ENCODE peak calls at places on chromosome 20, in five cellular contexts. One of them, this sample, is unnamed.

GRCh38 chr20:46133886-46134654 is 16.0 kb downstream of the CD40 start:
- DNase-seq in colonic mucosa: no peak
- DNase-seq in BJ: no peak
- DNase-seq in adrenal gland: no peak
- DNase-seq in OCI-LY7: no peak
- DNase-seq in this sample: no peak

GRCh38 chr20:47061549-47061948 is 166.9 kb downstream of the EYA2 start:
- DNase-seq in colonic mucosa: no peak
- DNase-seq in BJ: no peak
- DNase-seq in adrenal gland: no peak
- DNase-seq in OCI-LY7: no peak
- DNase-seq in this sample: no peak

GRCh38 chr20:32975698-32976674 is 28.2 kb downstream of the SUN5 start:
- DNase-seq in colonic mucosa: no peak
- DNase-seq in BJ: no peak
- DNase-seq in adrenal gland: no peak
- DNase-seq in OCI-LY7: no peak
- DNase-seq in this sample: peak

GRCh38 chr20:17636523-17637412 is 45.3 kb downstream of the RRBP1 start:
- DNase-seq in colonic mucosa: no peak
- DNase-seq in BJ: no peak
- DNase-seq in adrenal gland: peak
- DNase-seq in OCI-LY7: no peak
- DNase-seq in this sample: no peak

GRCh38 chr20:32971703-32972161 is 32.5 kb downstream of the SUN5 start:
- DNase-seq in colonic mucosa: peak
- DNase-seq in BJ: no peak
- DNase-seq in adrenal gland: no peak
- DNase-seq in OCI-LY7: peak
- DNase-seq in this sample: peak

GRCh38 chr20:47620808-47621805 is 119.4 kb downstream of the NCOA3 start:
- DNase-seq in colonic mucosa: no peak
- DNase-seq in BJ: no peak
- DNase-seq in adrenal gland: no peak
- DNase-seq in OCI-LY7: peak
- DNase-seq in this sample: no peak

GRCh38 chr20:47349365-47350180 is 6.9 kb downstream of the ZMYND8 start:
- DNase-seq in colonic mucosa: no peak
- DNase-seq in BJ: no peak
- DNase-seq in adrenal gland: no peak
- DNase-seq in OCI-LY7: no peak
- DNase-seq in this sample: no peak

GRCh38 chr20:63306673-63307537 is 13.9 kb downstream of the COL20A1 start:
- DNase-seq in colonic mucosa: no peak
- DNase-seq in BJ: no peak
- DNase-seq in adrenal gland: no peak
- DNase-seq in OCI-LY7: no peak
- DNase-seq in this sample: no peak

GRCh38 chr20:48920527-48921167 is 864 bp upstream of the ARFGEF2 start:
- DNase-seq in colonic mucosa: no peak
- DNase-seq in BJ: no peak
- DNase-seq in adrenal gland: no peak
- DNase-seq in OCI-LY7: no peak
- DNase-seq in this sample: no peak

GRCh38 chr20:59596690-59597089 is 7.7 kb upstream of the PHACTR3 start:
- DNase-seq in colonic mucosa: no peak
- DNase-seq in BJ: no peak
- DNase-seq in adrenal gland: no peak
- DNase-seq in OCI-LY7: no peak
- DNase-seq in this sample: no peak

GRCh38 chr20:43844778-43845614 is 69.7 kb upstream of the TOX2 start:
- DNase-seq in colonic mucosa: no peak
- DNase-seq in BJ: peak
- DNase-seq in adrenal gland: no peak
- DNase-seq in OCI-LY7: no peak
- DNase-seq in this sample: peak

GRCh38 chr20:35111141-35111888 is 18.7 kb upstream of the TRPC4AP start:
- DNase-seq in colonic mucosa: no peak
- DNase-seq in BJ: peak
- DNase-seq in adrenal gland: no peak
- DNase-seq in OCI-LY7: no peak
- DNase-seq in this sample: no peak

GRCh38 chr20:843908-844307 is 10.4 kb downstream of the FAM110A start:
- DNase-seq in colonic mucosa: peak
- DNase-seq in BJ: no peak
- DNase-seq in adrenal gland: no peak
- DNase-seq in OCI-LY7: no peak
- DNase-seq in this sample: no peak

GRCh38 chr20:57432874-57433491 is 41.8 kb downstream of the RBM38 start:
- DNase-seq in colonic mucosa: peak
- DNase-seq in BJ: no peak
- DNase-seq in adrenal gland: no peak
- DNase-seq in OCI-LY7: peak
- DNase-seq in this sample: no peak

GRCh38 chr20:17749628-17749978 is 49.8 kb downstream of the BANF2 start:
- DNase-seq in colonic mucosa: no peak
- DNase-seq in BJ: no peak
- DNase-seq in adrenal gland: no peak
- DNase-seq in OCI-LY7: no peak
- DNase-seq in this sample: no peak

GRCh38 chr20:39133205-39133604 is 171.1 kb downstream of the DHX35 start:
- DNase-seq in colonic mucosa: no peak
- DNase-seq in BJ: no peak
- DNase-seq in adrenal gland: no peak
- DNase-seq in OCI-LY7: no peak
- DNase-seq in this sample: no peak

GRCh38 chr20:32737371-32738223 is 5.7 kb downstream of the COMMD7 start:
- DNase-seq in colonic mucosa: no peak
- DNase-seq in BJ: peak
- DNase-seq in adrenal gland: no peak
- DNase-seq in OCI-LY7: no peak
- DNase-seq in this sample: no peak

GRCh38 chr20:63957690-63958441 is 1.6 kb upstream of the UCKL1 start:
- DNase-seq in colonic mucosa: peak
- DNase-seq in BJ: no peak
- DNase-seq in adrenal gland: no peak
- DNase-seq in OCI-LY7: peak
- DNase-seq in this sample: no peak

GRCh38 chr20:50111120-50111828 is 1.7 kb downstream of the UBE2V1 start:
- DNase-seq in colonic mucosa: no peak
- DNase-seq in BJ: no peak
- DNase-seq in adrenal gland: no peak
- DNase-seq in OCI-LY7: no peak
- DNase-seq in this sample: no peak

GRCh38 chr20:38840894-38841470 is 35.5 kb downstream of the PPP1R16B start:
- DNase-seq in colonic mucosa: no peak
- DNase-seq in BJ: no peak
- DNase-seq in adrenal gland: no peak
- DNase-seq in OCI-LY7: no peak
- DNase-seq in this sample: no peak

GRCh38 chr20:24627926-24628325 is 158.5 kb downstream of the SYNDIG1 start:
- DNase-seq in colonic mucosa: no peak
- DNase-seq in BJ: no peak
- DNase-seq in adrenal gland: no peak
- DNase-seq in OCI-LY7: no peak
- DNase-seq in this sample: no peak

GRCh38 chr20:63774348-63774735 is 34.8 kb downstream of the SLC2A4RG start:
- DNase-seq in colonic mucosa: no peak
- DNase-seq in BJ: no peak
- DNase-seq in adrenal gland: no peak
- DNase-seq in OCI-LY7: no peak
- DNase-seq in this sample: no peak

GRCh38 chr20:35293303-35294292 is 1.4 kb upstream of the FAM83C start:
- DNase-seq in colonic mucosa: no peak
- DNase-seq in BJ: no peak
- DNase-seq in adrenal gland: no peak
- DNase-seq in OCI-LY7: no peak
- DNase-seq in this sample: no peak

GRCh38 chr20:32810941-32811340 is 8.8 kb upstream of the MAPRE1 start:
- DNase-seq in colonic mucosa: no peak
- DNase-seq in BJ: no peak
- DNase-seq in adrenal gland: no peak
- DNase-seq in OCI-LY7: no peak
- DNase-seq in this sample: no peak

DNA sequence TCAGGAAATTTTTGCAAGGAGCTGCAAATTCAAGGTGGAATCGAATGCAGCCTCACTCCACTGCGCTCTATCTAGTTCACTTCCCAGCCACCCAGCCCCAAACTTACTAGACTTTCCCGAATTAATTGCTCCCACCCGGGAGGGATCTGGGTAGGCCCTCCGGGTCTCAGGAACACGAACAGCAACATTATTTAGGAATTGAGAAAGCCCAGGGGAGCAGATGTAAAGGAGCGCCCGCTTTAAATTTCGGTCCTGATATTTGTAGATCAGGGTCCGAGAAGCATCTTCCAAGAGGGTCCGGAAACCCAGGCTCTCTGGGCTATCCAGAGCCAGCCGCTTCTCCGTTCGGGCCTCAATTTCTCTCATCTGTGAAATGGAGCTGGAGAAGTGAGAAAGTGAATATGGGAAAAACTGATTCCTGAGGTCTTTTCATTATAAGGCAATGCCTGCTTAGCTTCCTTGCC is 490 bp upstream of the ID1 start:
- DNase-seq in colonic mucosa: no peak
- DNase-seq in BJ: no peak
- DNase-seq in adrenal gland: no peak
- DNase-seq in OCI-LY7: no peak
- DNase-seq in this sample: no peak
- TF ChIP-seq CTCF in colonic mucosa: no peak
- TF ChIP-seq CTCF in BJ: no peak
- TF ChIP-seq CTCF in adrenal gland: no peak
- TF ChIP-seq CTCF in OCI-LY7: no peak
- TF ChIP-seq CTCF in this sample: no peak

DNA sequence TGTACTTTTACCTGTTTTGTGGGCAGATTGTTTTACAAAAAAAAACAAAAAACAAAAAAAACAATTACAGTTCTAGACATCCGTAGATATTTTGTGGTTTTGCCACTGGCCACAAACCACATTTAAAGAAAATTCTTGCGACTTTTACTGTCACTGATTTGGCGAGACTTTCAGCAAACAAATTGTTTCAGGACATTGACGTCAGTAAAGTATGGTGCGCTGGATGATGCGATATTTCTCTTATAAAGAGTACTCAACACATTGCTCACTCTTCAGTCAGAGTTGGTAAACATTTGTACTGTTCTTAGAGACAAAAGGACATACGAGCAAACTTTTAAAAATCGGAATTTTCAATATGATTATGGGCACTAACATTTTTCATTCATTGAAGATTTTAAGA is 229.8 kb downstream of the HAO1 start:
- DNase-seq in colonic mucosa: no peak
- DNase-seq in BJ: no peak
- DNase-seq in adrenal gland: no peak
- DNase-seq in OCI-LY7: no peak
- DNase-seq in this sample: no peak
- TF ChIP-seq CTCF in colonic mucosa: no peak
- TF ChIP-seq CTCF in BJ: no peak
- TF ChIP-seq CTCF in adrenal gland: no peak
- TF ChIP-seq CTCF in OCI-LY7: no peak
- TF ChIP-seq CTCF in this sample: no peak

DNA sequence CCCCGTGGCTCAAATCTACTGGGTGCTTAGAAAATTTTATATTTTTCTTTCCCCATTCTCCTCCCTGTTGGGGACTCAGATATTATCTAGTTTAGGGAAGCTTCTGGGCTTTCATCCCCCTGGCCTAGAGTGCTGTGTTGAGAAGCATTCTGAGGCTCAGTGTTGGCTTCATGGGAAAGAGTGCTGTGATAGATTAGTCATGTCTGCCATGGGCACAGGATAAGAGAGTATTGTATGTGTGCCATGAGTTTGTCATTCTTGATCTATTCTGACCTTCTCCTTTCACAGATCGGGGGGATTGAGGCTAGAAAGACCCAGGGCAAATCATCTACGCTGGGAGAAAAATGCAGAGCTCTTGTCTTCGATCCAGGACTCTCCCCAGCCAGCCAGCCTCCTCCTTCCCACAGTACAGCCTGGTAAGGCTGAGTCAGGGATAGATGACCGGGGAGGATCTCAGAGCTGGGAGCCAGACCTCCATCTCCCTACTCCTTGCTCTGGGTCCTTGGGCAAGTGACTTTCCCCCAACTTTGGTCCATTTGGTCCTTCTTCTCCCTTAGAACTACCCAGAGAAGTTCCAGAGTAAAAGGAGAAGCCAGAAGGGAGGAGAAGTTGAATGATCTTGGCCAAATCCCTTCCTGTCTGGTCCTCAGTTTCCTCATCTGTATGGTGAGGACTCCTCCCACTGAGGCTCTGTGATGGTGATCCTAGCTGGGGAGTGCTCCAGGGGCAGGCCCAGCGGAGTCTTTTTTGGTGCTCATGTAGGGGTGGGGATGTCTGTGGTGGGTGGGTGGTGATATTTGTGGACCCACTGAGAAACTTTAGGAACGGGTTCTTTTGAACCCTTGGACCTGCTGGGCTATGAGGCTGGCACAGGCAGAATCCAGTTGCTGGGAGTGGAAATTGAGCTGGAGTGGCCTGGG is 5.0 kb downstream of the SRC start:
- DNase-seq in colonic mucosa: no peak
- DNase-seq in BJ: no peak
- DNase-seq in adrenal gland: no peak
- DNase-seq in OCI-LY7: no peak
- DNase-seq in this sample: no peak
- TF ChIP-seq CTCF in colonic mucosa: no peak
- TF ChIP-seq CTCF in BJ: no peak
- TF ChIP-seq CTCF in adrenal gland: no peak
- TF ChIP-seq CTCF in OCI-LY7: no peak
- TF ChIP-seq CTCF in this sample: no peak

GRCh38 chr20:19897891-19898290 is 119.3 kb upstream of the NAA20 start:
- DNase-seq in colonic mucosa: no peak
- DNase-seq in BJ: no peak
- DNase-seq in adrenal gland: no peak
- DNase-seq in OCI-LY7: no peak
- DNase-seq in this sample: no peak

GRCh38 chr20:19895761-19896160 is 121.4 kb upstream of the NAA20 start:
- DNase-seq in colonic mucosa: no peak
- DNase-seq in BJ: no peak
- DNase-seq in adrenal gland: no peak
- DNase-seq in OCI-LY7: no peak
- DNase-seq in this sample: no peak

GRCh38 chr20:19903168-19903676 is 113.9 kb upstream of the NAA20 start:
- DNase-seq in colonic mucosa: peak
- DNase-seq in BJ: no peak
- DNase-seq in adrenal gland: peak
- DNase-seq in OCI-LY7: peak
- DNase-seq in this sample: no peak

GRCh38 chr20:19901226-19901625 is 115.9 kb upstream of the NAA20 start:
- DNase-seq in colonic mucosa: no peak
- DNase-seq in BJ: no peak
- DNase-seq in adrenal gland: no peak
- DNase-seq in OCI-LY7: no peak
- DNase-seq in this sample: no peak
- TF ChIP-seq CTCF in colonic mucosa: no peak
- TF ChIP-seq CTCF in BJ: no peak
- TF ChIP-seq CTCF in adrenal gland: no peak
- TF ChIP-seq CTCF in OCI-LY7: no peak
- TF ChIP-seq CTCF in this sample: no peak

DNA sequence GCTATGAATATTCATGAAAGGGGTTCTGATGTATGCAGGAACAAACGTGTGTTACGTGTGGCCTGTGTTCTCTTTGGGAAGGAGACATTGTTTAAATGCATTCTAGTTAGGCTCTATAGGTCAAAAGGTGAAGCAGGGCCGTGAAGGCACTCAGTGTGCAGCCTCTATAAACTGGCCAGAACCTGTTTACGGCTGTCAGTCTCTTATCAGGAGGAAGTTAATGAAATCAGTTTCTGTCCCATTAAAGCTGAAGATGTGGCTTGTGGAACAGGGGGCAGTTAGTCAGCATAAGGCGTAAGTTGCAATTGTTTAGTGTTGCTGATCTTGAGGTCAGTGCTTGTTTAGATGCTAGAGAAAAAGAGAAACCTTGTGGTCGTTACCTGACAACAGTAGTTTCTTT is 111.5 kb upstream of the KCNG1 start:
- DNase-seq in colonic mucosa: peak
- DNase-seq in BJ: no peak
- DNase-seq in adrenal gland: no peak
- DNase-seq in OCI-LY7: no peak
- DNase-seq in this sample: no peak
- TF ChIP-seq CTCF in colonic mucosa: no peak
- TF ChIP-seq CTCF in BJ: no peak
- TF ChIP-seq CTCF in adrenal gland: no peak
- TF ChIP-seq CTCF in OCI-LY7: no peak
- TF ChIP-seq CTCF in this sample: no peak